ENCODE peak calls at places on chromosomes 3 and 15, in six cellular contexts. One of them, this sample, is unnamed.

GRCh38 chr15:95018888-95019545 is 787.7 kb downstream of the MCTP2 start:
- DNase-seq in GM12891: no peak
- DNase-seq in Peyer's patch: no peak
- DNase-seq in adrenal gland: no peak
- DNase-seq in endothelial cell of umbilical vein: peak
- DNase-seq in body of pancreas: no peak
- DNase-seq in this sample: peak

GRCh38 chr15:66156310-66156975 is 97.1 kb downstream of the MEGF11 start:
- DNase-seq in GM12891: no peak
- DNase-seq in Peyer's patch: no peak
- DNase-seq in adrenal gland: no peak
- DNase-seq in endothelial cell of umbilical vein: no peak
- DNase-seq in body of pancreas: no peak
- DNase-seq in this sample: no peak

GRCh38 chr15:92882697-92883642 is 17.2 kb upstream of the CHD2 start:
- DNase-seq in GM12891: no peak
- DNase-seq in Peyer's patch: peak
- DNase-seq in adrenal gland: peak
- DNase-seq in endothelial cell of umbilical vein: no peak
- DNase-seq in body of pancreas: peak
- DNase-seq in this sample: no peak

GRCh38 chr15:74245342-74245931 is 9.3 kb downstream of the CCDC33 start:
- DNase-seq in GM12891: no peak
- DNase-seq in Peyer's patch: no peak
- DNase-seq in adrenal gland: peak
- DNase-seq in endothelial cell of umbilical vein: no peak
- DNase-seq in body of pancreas: no peak
- DNase-seq in this sample: no peak

GRCh38 chr3:52366527-52366926 is 50.4 kb downstream of the DNAH1 start:
- DNase-seq in GM12891: no peak
- DNase-seq in Peyer's patch: no peak
- DNase-seq in adrenal gland: no peak
- DNase-seq in endothelial cell of umbilical vein: no peak
- DNase-seq in body of pancreas: no peak
- DNase-seq in this sample: no peak

GRCh38 chr15:39543651-39544050 is 37.2 kb upstream of the THBS1 start:
- DNase-seq in GM12891: no peak
- DNase-seq in Peyer's patch: no peak
- DNase-seq in adrenal gland: no peak
- DNase-seq in endothelial cell of umbilical vein: no peak
- DNase-seq in body of pancreas: no peak
- DNase-seq in this sample: no peak

GRCh38 chr3:126511291-126511690 is 6.3 kb downstream of the UROC1 start:
- DNase-seq in GM12891: no peak
- DNase-seq in Peyer's patch: no peak
- DNase-seq in adrenal gland: no peak
- DNase-seq in endothelial cell of umbilical vein: no peak
- DNase-seq in body of pancreas: no peak
- DNase-seq in this sample: no peak

GRCh38 chr3:69144631-69145244 is 22.3 kb upstream of the LMOD3 start:
- DNase-seq in GM12891: no peak
- DNase-seq in Peyer's patch: no peak
- DNase-seq in adrenal gland: no peak
- DNase-seq in endothelial cell of umbilical vein: no peak
- DNase-seq in body of pancreas: no peak
- DNase-seq in this sample: no peak

GRCh38 chr3:57009367-57009766 is 51.1 kb upstream of the SPATA12 start:
- DNase-seq in GM12891: no peak
- DNase-seq in Peyer's patch: no peak
- DNase-seq in adrenal gland: no peak
- DNase-seq in endothelial cell of umbilical vein: no peak
- DNase-seq in body of pancreas: no peak
- DNase-seq in this sample: no peak

GRCh38 chr3:58999134-58999778 is 50.6 kb downstream of the CFAP20DC start:
- DNase-seq in GM12891: no peak
- DNase-seq in Peyer's patch: no peak
- DNase-seq in adrenal gland: no peak
- DNase-seq in endothelial cell of umbilical vein: no peak
- DNase-seq in body of pancreas: no peak
- DNase-seq in this sample: no peak

GRCh38 chr15:71682051-71682450 is 128.3 kb upstream of the NR2E3 start:
- DNase-seq in GM12891: no peak
- DNase-seq in Peyer's patch: no peak
- DNase-seq in adrenal gland: no peak
- DNase-seq in endothelial cell of umbilical vein: no peak
- DNase-seq in body of pancreas: no peak
- DNase-seq in this sample: no peak

GRCh38 chr3:95798628-95799027 is 1015.8 kb upstream of the EPHA6 start:
- DNase-seq in GM12891: no peak
- DNase-seq in Peyer's patch: no peak
- DNase-seq in adrenal gland: no peak
- DNase-seq in endothelial cell of umbilical vein: no peak
- DNase-seq in body of pancreas: no peak
- DNase-seq in this sample: no peak

GRCh38 chr3:119329551-119329950 is 35.4 kb downstream of the ARHGAP31 start:
- DNase-seq in GM12891: no peak
- DNase-seq in Peyer's patch: no peak
- DNase-seq in adrenal gland: no peak
- DNase-seq in endothelial cell of umbilical vein: no peak
- DNase-seq in body of pancreas: no peak
- DNase-seq in this sample: no peak

GRCh38 chr3:190696777-190697501 is 165.6 kb downstream of the GMNC start:
- DNase-seq in GM12891: no peak
- DNase-seq in Peyer's patch: no peak
- DNase-seq in adrenal gland: peak
- DNase-seq in endothelial cell of umbilical vein: peak
- DNase-seq in body of pancreas: peak
- DNase-seq in this sample: no peak

GRCh38 chr3:194134757-194135515 is 1.0 kb upstream of the HES1 start:
- DNase-seq in GM12891: peak
- DNase-seq in Peyer's patch: peak
- DNase-seq in adrenal gland: peak
- DNase-seq in endothelial cell of umbilical vein: peak
- DNase-seq in body of pancreas: peak
- DNase-seq in this sample: peak
- TF ChIP-seq POLR2A in GM12891: no peak
- TF ChIP-seq POLR2A in Peyer's patch: peak
- TF ChIP-seq POLR2A in adrenal gland: peak
- TF ChIP-seq POLR2A in endothelial cell of umbilical vein: peak
- TF ChIP-seq POLR2A in body of pancreas: peak
- TF ChIP-seq POLR2A in this sample: no peak

DNA sequence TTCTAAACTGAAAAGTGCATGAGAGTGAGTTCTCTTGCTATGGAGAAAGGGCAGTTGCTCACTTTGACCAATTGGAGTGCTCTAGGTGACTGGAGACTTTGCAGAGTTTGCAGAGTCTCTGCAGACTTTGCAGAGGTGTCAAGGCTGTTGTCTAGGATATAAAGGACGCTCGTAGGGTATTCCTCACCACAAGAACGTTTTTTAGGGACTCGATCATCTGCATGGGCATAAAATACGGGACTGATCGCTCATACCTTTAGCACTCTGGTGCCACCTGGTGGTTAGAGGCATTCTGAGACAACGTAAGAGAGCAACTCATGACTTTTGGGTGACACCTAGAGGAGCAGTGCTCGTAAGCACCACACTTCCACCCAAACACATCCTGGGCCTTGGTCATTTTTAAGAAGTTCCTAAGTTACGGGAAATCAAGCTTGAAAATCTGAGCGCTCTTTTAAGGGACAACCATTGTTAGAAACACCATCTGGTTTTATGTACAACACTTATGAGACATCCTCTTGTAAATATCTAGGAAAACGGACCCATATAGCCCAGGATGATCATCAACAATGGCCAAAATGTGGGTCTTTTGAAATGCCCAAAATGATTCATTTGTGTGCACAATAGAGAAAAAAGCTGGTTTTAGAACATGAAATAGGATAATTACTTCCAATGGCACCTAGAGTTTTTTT is 51.6 kb upstream of the XCR1 start:
- DNase-seq in GM12891: no peak
- DNase-seq in Peyer's patch: peak
- DNase-seq in adrenal gland: peak
- DNase-seq in endothelial cell of umbilical vein: peak
- DNase-seq in body of pancreas: peak
- DNase-seq in this sample: peak
- TF ChIP-seq POLR2A in GM12891: no peak
- TF ChIP-seq POLR2A in Peyer's patch: no peak
- TF ChIP-seq POLR2A in adrenal gland: no peak
- TF ChIP-seq POLR2A in endothelial cell of umbilical vein: no peak
- TF ChIP-seq POLR2A in body of pancreas: no peak
- TF ChIP-seq POLR2A in this sample: no peak

GRCh38 chr3:27483117-27484001 is 825 bp downstream of the SLC4A7 start:
- DNase-seq in GM12891: peak
- DNase-seq in Peyer's patch: peak
- DNase-seq in adrenal gland: peak
- DNase-seq in endothelial cell of umbilical vein: peak
- DNase-seq in body of pancreas: peak
- DNase-seq in this sample: no peak
- TF ChIP-seq POLR2A in GM12891: no peak
- TF ChIP-seq POLR2A in Peyer's patch: no peak
- TF ChIP-seq POLR2A in adrenal gland: peak
- TF ChIP-seq POLR2A in endothelial cell of umbilical vein: no peak
- TF ChIP-seq POLR2A in body of pancreas: no peak
- TF ChIP-seq POLR2A in this sample: peak

GRCh38 chr3:44628716-44629115 is 3.9 kb downstream of the ZNF197 start:
- DNase-seq in GM12891: no peak
- DNase-seq in Peyer's patch: no peak
- DNase-seq in adrenal gland: no peak
- DNase-seq in endothelial cell of umbilical vein: no peak
- DNase-seq in body of pancreas: no peak
- DNase-seq in this sample: no peak

GRCh38 chr3:44624696-44625528 is at the start of gene ZNF197:
- DNase-seq in GM12891: peak
- DNase-seq in Peyer's patch: peak
- DNase-seq in adrenal gland: peak
- DNase-seq in endothelial cell of umbilical vein: peak
- DNase-seq in body of pancreas: peak
- DNase-seq in this sample: peak
- TF ChIP-seq POLR2A in GM12891: peak
- TF ChIP-seq POLR2A in Peyer's patch: no peak
- TF ChIP-seq POLR2A in adrenal gland: peak
- TF ChIP-seq POLR2A in endothelial cell of umbilical vein: peak
- TF ChIP-seq POLR2A in body of pancreas: peak
- TF ChIP-seq POLR2A in this sample: peak

DNA sequence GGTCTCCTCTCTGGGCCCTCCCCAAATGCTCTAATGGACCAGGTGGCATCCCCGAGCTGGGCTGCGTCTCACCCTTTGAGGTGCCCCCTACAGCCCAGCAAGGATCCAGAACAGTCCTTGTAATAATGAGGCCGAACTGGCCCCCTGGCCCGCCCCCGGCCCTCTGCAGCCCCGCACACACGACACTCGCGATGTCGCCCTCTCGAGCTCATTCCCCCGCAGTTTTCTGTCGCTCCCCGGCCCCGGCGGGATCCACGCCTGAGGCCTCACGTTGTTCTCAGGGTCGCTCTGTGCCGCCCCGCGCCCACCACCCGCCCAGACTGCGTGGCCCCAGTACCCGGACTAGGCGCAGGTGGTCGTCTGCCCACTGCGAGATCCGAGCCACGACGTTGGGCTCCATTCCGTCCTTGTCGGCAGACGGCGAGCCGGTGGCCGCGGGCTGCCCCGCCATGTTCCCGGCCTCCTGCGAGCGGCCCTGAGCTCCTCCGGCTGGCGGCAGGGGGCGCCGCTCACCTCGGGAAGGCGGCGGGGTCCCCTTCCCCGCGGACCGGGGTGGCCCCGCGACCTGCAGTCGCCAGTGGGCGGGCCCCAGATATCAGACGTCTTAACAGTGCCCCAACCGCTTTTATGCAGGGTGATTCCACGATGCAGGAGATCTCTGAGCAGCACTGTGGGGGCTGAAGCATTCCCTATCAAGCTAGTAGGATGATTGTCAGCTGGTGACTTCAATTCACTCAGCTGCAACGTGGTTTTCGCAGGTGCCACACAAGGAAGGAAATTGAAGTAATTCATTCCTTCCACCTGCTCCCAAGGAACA is at the start of gene C3orf33:
- DNase-seq in GM12891: peak
- DNase-seq in Peyer's patch: peak
- DNase-seq in adrenal gland: peak
- DNase-seq in endothelial cell of umbilical vein: peak
- DNase-seq in body of pancreas: peak
- DNase-seq in this sample: peak
- TF ChIP-seq POLR2A in GM12891: no peak
- TF ChIP-seq POLR2A in Peyer's patch: no peak
- TF ChIP-seq POLR2A in adrenal gland: peak
- TF ChIP-seq POLR2A in endothelial cell of umbilical vein: peak
- TF ChIP-seq POLR2A in body of pancreas: peak
- TF ChIP-seq POLR2A in this sample: peak

This sample was measured in H54.